ENCODE peak calls at places on chromosomes 13 and 19, in seven cellular contexts. One of them, this sample, is unnamed.

GRCh38 chr19:35879770-35880317 is 11.5 kb downstream of the APLP1 start:
- DNase-seq in SK-N-SH: peak; percentile 79
- DNase-seq in astrocyte: peak; percentile 72
- DNase-seq in testis: peak; percentile 94
- DNase-seq in neural progenitor cell: peak; percentile 98
- DNase-seq in HCT116: peak; percentile 75
- DNase-seq in left ventricle myocardium inferior: peak; percentile 92
- DNase-seq in this sample: peak; percentile 61

GRCh38 chr13:113584870-113585671 is 518 bp downstream of the TFDP1 start:
- DNase-seq in SK-N-SH: peak; percentile 77
- DNase-seq in astrocyte: no peak
- DNase-seq in testis: peak; percentile 22
- DNase-seq in neural progenitor cell: peak; percentile 45
- DNase-seq in HCT116: no peak
- DNase-seq in left ventricle myocardium inferior: no peak
- DNase-seq in this sample: no peak

GRCh38 chr13:39410089-39410901 is 192.7 kb downstream of the LHFPL6 start:
- DNase-seq in SK-N-SH: no peak
- DNase-seq in astrocyte: peak; percentile 70
- DNase-seq in testis: no peak
- DNase-seq in neural progenitor cell: no peak
- DNase-seq in HCT116: no peak
- DNase-seq in left ventricle myocardium inferior: no peak
- DNase-seq in this sample: no peak

GRCh38 chr19:35995655-35995993 is 636 bp downstream of the SDHAF1 start:
- DNase-seq in SK-N-SH: peak; percentile 67
- DNase-seq in astrocyte: no peak
- DNase-seq in testis: peak; percentile 58
- DNase-seq in neural progenitor cell: peak; percentile 80
- DNase-seq in HCT116: no peak
- DNase-seq in left ventricle myocardium inferior: peak; percentile 25
- DNase-seq in this sample: no peak

GRCh38 chr19:2197270-2197669 is 33.5 kb downstream of the DOT1L start:
- DNase-seq in SK-N-SH: no peak
- DNase-seq in astrocyte: no peak
- DNase-seq in testis: no peak
- DNase-seq in neural progenitor cell: no peak
- DNase-seq in HCT116: no peak
- DNase-seq in left ventricle myocardium inferior: no peak
- DNase-seq in this sample: no peak

GRCh38 chr13:26508885-26509284 is 48.6 kb upstream of the WASF3 start:
- DNase-seq in SK-N-SH: no peak
- DNase-seq in astrocyte: peak; percentile 41
- DNase-seq in testis: no peak
- DNase-seq in neural progenitor cell: no peak
- DNase-seq in HCT116: no peak
- DNase-seq in left ventricle myocardium inferior: peak; percentile 84
- DNase-seq in this sample: no peak

GRCh38 chr13:101881593-101881992 is 429.1 kb downstream of the ITGBL1 start:
- DNase-seq in SK-N-SH: no peak
- DNase-seq in astrocyte: no peak
- DNase-seq in testis: no peak
- DNase-seq in neural progenitor cell: no peak
- DNase-seq in HCT116: no peak
- DNase-seq in left ventricle myocardium inferior: no peak
- DNase-seq in this sample: no peak

GRCh38 chr13:40672310-40673060 is 6.0 kb upstream of the FOXO1 start:
- DNase-seq in SK-N-SH: peak; percentile 59
- DNase-seq in astrocyte: peak; percentile 78
- DNase-seq in testis: no peak
- DNase-seq in neural progenitor cell: no peak
- DNase-seq in HCT116: peak; percentile 57
- DNase-seq in left ventricle myocardium inferior: no peak
- DNase-seq in this sample: no peak

GRCh38 chr13:48492123-48493075 is 40.5 kb downstream of the RCBTB2 start:
- DNase-seq in SK-N-SH: no peak
- DNase-seq in astrocyte: no peak
- DNase-seq in testis: peak; percentile 76
- DNase-seq in neural progenitor cell: no peak
- DNase-seq in HCT116: no peak
- DNase-seq in left ventricle myocardium inferior: peak; percentile 82
- DNase-seq in this sample: no peak

GRCh38 chr13:30113983-30114491 is 193.3 kb downstream of the KATNAL1 start:
- DNase-seq in SK-N-SH: no peak
- DNase-seq in astrocyte: peak; percentile 14
- DNase-seq in testis: peak; percentile 38
- DNase-seq in neural progenitor cell: peak; percentile 76
- DNase-seq in HCT116: no peak
- DNase-seq in left ventricle myocardium inferior: no peak
- DNase-seq in this sample: no peak

GRCh38 chr13:111323549-111323948 is 3.1 kb downstream of the TEX29 start:
- DNase-seq in SK-N-SH: no peak
- DNase-seq in astrocyte: no peak
- DNase-seq in testis: no peak
- DNase-seq in neural progenitor cell: no peak
- DNase-seq in HCT116: no peak
- DNase-seq in left ventricle myocardium inferior: no peak
- DNase-seq in this sample: no peak

GRCh38 chr19:17304386-17305047 is 1.2 kb upstream of the MRPL34 start:
- DNase-seq in SK-N-SH: no peak
- DNase-seq in astrocyte: no peak
- DNase-seq in testis: no peak
- DNase-seq in neural progenitor cell: no peak
- DNase-seq in HCT116: no peak
- DNase-seq in left ventricle myocardium inferior: no peak
- DNase-seq in this sample: no peak

GRCh38 chr19:30324982-30325381 is 47.2 kb upstream of the ZNF536 start:
- DNase-seq in SK-N-SH: no peak
- DNase-seq in astrocyte: no peak
- DNase-seq in testis: no peak
- DNase-seq in neural progenitor cell: no peak
- DNase-seq in HCT116: no peak
- DNase-seq in left ventricle myocardium inferior: no peak
- DNase-seq in this sample: no peak

GRCh38 chr13:71922191-71922590 is 55.2 kb upstream of the DACH1 start:
- DNase-seq in SK-N-SH: no peak
- DNase-seq in astrocyte: peak; percentile 19
- DNase-seq in testis: no peak
- DNase-seq in neural progenitor cell: no peak
- DNase-seq in HCT116: no peak
- DNase-seq in left ventricle myocardium inferior: no peak
- DNase-seq in this sample: no peak

GRCh38 chr13:100203696-100204367 is 114.9 kb downstream of the PCCA start:
- DNase-seq in SK-N-SH: no peak
- DNase-seq in astrocyte: peak; percentile 86
- DNase-seq in testis: no peak
- DNase-seq in neural progenitor cell: no peak
- DNase-seq in HCT116: no peak
- DNase-seq in left ventricle myocardium inferior: no peak
- DNase-seq in this sample: peak; percentile 43

GRCh38 chr19:38734426-38735256 is 9.6 kb downstream of the CAPN12 start:
- DNase-seq in SK-N-SH: no peak
- DNase-seq in astrocyte: no peak
- DNase-seq in testis: no peak
- DNase-seq in neural progenitor cell: peak; percentile 41
- DNase-seq in HCT116: no peak
- DNase-seq in left ventricle myocardium inferior: no peak
- DNase-seq in this sample: no peak

GRCh38 chr13:75444016-75444415 is 38.0 kb downstream of the TBC1D4 start:
- DNase-seq in SK-N-SH: no peak
- DNase-seq in astrocyte: no peak
- DNase-seq in testis: no peak
- DNase-seq in neural progenitor cell: no peak
- DNase-seq in HCT116: no peak
- DNase-seq in left ventricle myocardium inferior: no peak
- DNase-seq in this sample: no peak

GRCh38 chr13:55361141-55361540 is 1779.6 kb upstream of the PRR20A start:
- DNase-seq in SK-N-SH: no peak
- DNase-seq in astrocyte: no peak
- DNase-seq in testis: no peak
- DNase-seq in neural progenitor cell: no peak
- DNase-seq in HCT116: no peak
- DNase-seq in left ventricle myocardium inferior: no peak
- DNase-seq in this sample: no peak

GRCh38 chr13:79703772-79704171 is 222.8 kb downstream of the NDFIP2 start:
- DNase-seq in SK-N-SH: no peak
- DNase-seq in astrocyte: no peak
- DNase-seq in testis: no peak
- DNase-seq in neural progenitor cell: no peak
- DNase-seq in HCT116: no peak
- DNase-seq in left ventricle myocardium inferior: no peak
- DNase-seq in this sample: no peak

GRCh38 chr13:27959976-27960361 is 9.1 kb downstream of the CDX2 start:
- DNase-seq in SK-N-SH: no peak
- DNase-seq in astrocyte: no peak
- DNase-seq in testis: no peak
- DNase-seq in neural progenitor cell: no peak
- DNase-seq in HCT116: no peak
- DNase-seq in left ventricle myocardium inferior: no peak
- DNase-seq in this sample: no peak

GRCh38 chr13:27958928-27959539 is 10.1 kb downstream of the CDX2 start:
- DNase-seq in SK-N-SH: no peak
- DNase-seq in astrocyte: no peak
- DNase-seq in testis: no peak
- DNase-seq in neural progenitor cell: no peak
- DNase-seq in HCT116: no peak
- DNase-seq in left ventricle myocardium inferior: no peak
- DNase-seq in this sample: no peak

GRCh38 chr13:27962128-27962841 is 6.8 kb downstream of the CDX2 start:
- DNase-seq in SK-N-SH: peak; percentile 15
- DNase-seq in astrocyte: no peak
- DNase-seq in testis: no peak
- DNase-seq in neural progenitor cell: peak; percentile 45
- DNase-seq in HCT116: no peak
- DNase-seq in left ventricle myocardium inferior: no peak
- DNase-seq in this sample: no peak

GRCh38 chr13:27961227-27962085 is 7.7 kb downstream of the CDX2 start:
- DNase-seq in SK-N-SH: peak; percentile 17
- DNase-seq in astrocyte: no peak
- DNase-seq in testis: no peak
- DNase-seq in neural progenitor cell: no peak
- DNase-seq in HCT116: no peak
- DNase-seq in left ventricle myocardium inferior: no peak
- DNase-seq in this sample: no peak

GRCh38 chr13:27960362-27961226 is 8.5 kb downstream of the CDX2 start:
- DNase-seq in SK-N-SH: peak; percentile 61
- DNase-seq in astrocyte: no peak
- DNase-seq in testis: peak; percentile 62
- DNase-seq in neural progenitor cell: peak; percentile 89
- DNase-seq in HCT116: no peak
- DNase-seq in left ventricle myocardium inferior: peak; percentile 35
- DNase-seq in this sample: no peak
- TF ChIP-seq CTCF in SK-N-SH: peak; percentile 53
- TF ChIP-seq CTCF in astrocyte: no peak
- TF ChIP-seq CTCF in testis: no peak
- TF ChIP-seq CTCF in neural progenitor cell: peak; percentile 70
- TF ChIP-seq CTCF in HCT116: peak; percentile 48
- TF ChIP-seq CTCF in left ventricle myocardium inferior: peak; percentile 57
- TF ChIP-seq CTCF in this sample: peak; percentile 38

GRCh38 chr19:1106841-1107654 is 3.3 kb downstream of the GPX4 start:
- DNase-seq in SK-N-SH: no peak
- DNase-seq in astrocyte: peak; percentile 46
- DNase-seq in testis: no peak
- DNase-seq in neural progenitor cell: no peak
- DNase-seq in HCT116: no peak
- DNase-seq in left ventricle myocardium inferior: no peak
- DNase-seq in this sample: no peak

GRCh38 chr19:1109032-1109541 is 5.3 kb downstream of the GPX4 start:
- DNase-seq in SK-N-SH: no peak
- DNase-seq in astrocyte: no peak
- DNase-seq in testis: no peak
- DNase-seq in neural progenitor cell: no peak
- DNase-seq in HCT116: no peak
- DNase-seq in left ventricle myocardium inferior: no peak
- DNase-seq in this sample: no peak

GRCh38 chr19:1108291-1109031 is 4.7 kb downstream of the GPX4 start:
- DNase-seq in SK-N-SH: no peak
- DNase-seq in astrocyte: no peak
- DNase-seq in testis: no peak
- DNase-seq in neural progenitor cell: no peak
- DNase-seq in HCT116: no peak
- DNase-seq in left ventricle myocardium inferior: no peak
- DNase-seq in this sample: no peak

GRCh38 chr19:1105873-1106840 is 2.4 kb downstream of the GPX4 start:
- DNase-seq in SK-N-SH: no peak
- DNase-seq in astrocyte: no peak
- DNase-seq in testis: no peak
- DNase-seq in neural progenitor cell: no peak
- DNase-seq in HCT116: no peak
- DNase-seq in left ventricle myocardium inferior: no peak
- DNase-seq in this sample: no peak

GRCh38 chr19:1107655-1108261 is 4.0 kb downstream of the GPX4 start:
- DNase-seq in SK-N-SH: no peak
- DNase-seq in astrocyte: no peak
- DNase-seq in testis: no peak
- DNase-seq in neural progenitor cell: no peak
- DNase-seq in HCT116: no peak
- DNase-seq in left ventricle myocardium inferior: no peak
- DNase-seq in this sample: no peak
- H3K36me3 ChIP-seq in SK-N-SH: no peaks in the 10 kb centered on the region
- H3K36me3 ChIP-seq in astrocyte: no peaks in the 10 kb centered on the region
- H3K36me3 ChIP-seq in testis: no peaks in the 10 kb centered on the region
- H3K36me3 ChIP-seq in neural progenitor cell: no peaks in the 10 kb centered on the region
- H3K36me3 ChIP-seq in HCT116: peaks cover 4% of the 10 kb centered on the region
- H3K36me3 ChIP-seq in left ventricle myocardium inferior: peaks cover 62% of the 10 kb centered on the region
- H3K36me3 ChIP-seq in this sample: peaks cover 4% of the 10 kb centered on the region

GRCh38 chr19:45600340-45600885 is 1.6 kb downstream of the GPR4 start:
- DNase-seq in SK-N-SH: no peak
- DNase-seq in astrocyte: no peak
- DNase-seq in testis: no peak
- DNase-seq in neural progenitor cell: no peak
- DNase-seq in HCT116: no peak
- DNase-seq in left ventricle myocardium inferior: no peak
- DNase-seq in this sample: no peak
- H3K27me3 ChIP-seq in SK-N-SH: peaks cover 21% of the 10 kb centered on the region
- H3K27me3 ChIP-seq in astrocyte: peaks cover 48% of the 10 kb centered on the region
- H3K27me3 ChIP-seq in testis: no peaks in the 10 kb centered on the region
- H3K27me3 ChIP-seq in neural progenitor cell: peaks cover 85% of the 10 kb centered on the region
- H3K27me3 ChIP-seq in HCT116: peaks cover 18% of the 10 kb centered on the region
- H3K27me3 ChIP-seq in left ventricle myocardium inferior: peaks cover 83% of the 10 kb centered on the region
- H3K27me3 ChIP-seq in this sample: peaks cover 59% of the 10 kb centered on the region

DNA sequence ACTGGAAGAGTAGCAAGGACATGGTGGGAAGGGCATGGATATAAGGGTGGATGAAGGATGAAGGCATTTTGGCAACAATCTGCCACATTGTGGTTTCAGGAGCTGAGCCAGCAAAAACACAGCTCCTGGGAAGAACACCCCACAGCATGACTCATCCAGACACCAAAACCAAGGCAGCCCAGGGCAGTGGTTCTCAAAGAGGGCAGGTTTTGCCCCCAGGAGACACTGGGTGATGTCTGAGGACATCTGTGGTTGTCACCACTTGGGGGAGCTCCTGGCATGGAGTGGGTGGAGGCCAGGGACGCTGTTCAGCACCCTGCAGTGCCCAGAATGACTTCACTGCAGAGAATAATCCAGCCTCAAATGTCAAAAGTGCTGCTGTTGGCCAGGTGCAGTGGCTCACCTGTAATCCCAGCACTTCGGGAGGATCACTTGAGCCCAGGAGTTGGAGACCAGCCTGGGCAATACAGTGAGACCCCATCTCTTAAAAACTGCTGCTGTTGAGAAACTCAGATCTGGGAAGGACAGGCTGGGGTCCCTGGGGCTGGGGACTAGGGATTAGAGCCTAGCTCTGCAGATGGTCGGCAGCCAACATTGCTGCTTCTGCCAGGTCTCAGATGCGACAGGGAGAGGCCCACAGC is 16.1 kb downstream of the ZFR2 start:
- DNase-seq in SK-N-SH: no peak
- DNase-seq in astrocyte: peak; percentile 81
- DNase-seq in testis: no peak
- DNase-seq in neural progenitor cell: no peak
- DNase-seq in HCT116: peak; percentile 79
- DNase-seq in left ventricle myocardium inferior: no peak
- DNase-seq in this sample: peak; percentile 52
- TF ChIP-seq CTCF in SK-N-SH: peak; percentile 52
- TF ChIP-seq CTCF in astrocyte: no peak
- TF ChIP-seq CTCF in testis: no peak
- TF ChIP-seq CTCF in neural progenitor cell: no peak
- TF ChIP-seq CTCF in HCT116: peak; percentile 78
- TF ChIP-seq CTCF in left ventricle myocardium inferior: peak; percentile 50
- TF ChIP-seq CTCF in this sample: peak; percentile 23